ENCODE peak calls at places on chromosome 14, in five cellular contexts. H, C, G, Z and V are unnamed samples.

GRCh38 chr14:56119221-56119967 is 1.2 kb downstream of the PELI2 start:
- DNase-seq in Z (no peak), H (peak; percentile 15), C (no peak), G (no peak), V (no peak)

GRCh38 chr14:104091061-104091926 is 5.8 kb downstream of the ASPG start:
- DNase-seq in Z (no peak), C (no peak), G (no peak), H (no peak), V (no peak)

GRCh38 chr14:64704145-64704742 is at the start of gene PLEKHG3:
- DNase-seq in Z (no peak), H (no peak), G (no peak), C (peak; percentile 92), V (peak; percentile 43)

GRCh38 chr14:24051789-24052655 is at the start of gene CARMIL3:
- DNase-seq in G (no peak), Z (peak; percentile 14), C (peak; percentile 59), H (peak; percentile 75), V (peak; percentile 48)

GRCh38 chr14:92531151-92531873 is 17.7 kb downstream of the RIN3 start:
- DNase-seq in Z (no peak), C (no peak), G (no peak), H (no peak), V (no peak)

GRCh38 chr14:82230748-82231147 is 697.1 kb upstream of the SEL1L start:
- DNase-seq in C (no peak), G (no peak), Z (no peak), H (no peak), V (no peak)

GRCh38 chr14:61542848-61543790 is 152.2 kb upstream of the HIF1A start:
- DNase-seq in Z (no peak), C (no peak), H (no peak), G (no peak), V (no peak)

GRCh38 chr14:95318870-95319311 is 817 bp downstream of the CLMN start:
- DNase-seq in Z (no peak), G (no peak), C (no peak), H (no peak), V (no peak)

GRCh38 chr14:93332032-93332852 is 594 bp downstream of the BTBD7 start:
- DNase-seq in C (peak; percentile 63), Z (no peak), G (no peak), H (peak; percentile 69), V (peak; percentile 40)

GRCh38 chr14:75084513-75084912 is 15.1 kb downstream of the ZC2HC1C start:
- DNase-seq in H (no peak), Z (no peak), G (no peak), C (no peak), V (no peak)

GRCh38 chr14:100070310-100070709 is 5.1 kb downstream of the EVL start:
- DNase-seq in Z (peak; percentile 52), C (no peak), G (no peak), H (no peak), V (no peak)

GRCh38 chr14:30982583-30982982 is 42.9 kb upstream of the AP4S1 start:
- DNase-seq in H (peak; percentile 56), Z (no peak), C (no peak), G (no peak), V (no peak)

GRCh38 chr14:64720190-64720589 is 16.0 kb downstream of the PLEKHG3 start:
- DNase-seq in H (no peak), G (no peak), Z (no peak), C (no peak), V (no peak)

GRCh38 chr14:103194256-103195045 is 71.2 kb downstream of the TNFAIP2 start:
- DNase-seq in G (no peak), Z (no peak), C (no peak), H (no peak), V (no peak)

GRCh38 chr14:51157012-51157411 is 62.1 kb upstream of the TRIM9 start:
- DNase-seq in Z (no peak), H (peak; percentile 15), G (no peak), C (no peak), V (no peak)

GRCh38 chr14:27528328-27528727 is 930.5 kb upstream of the NOVA1 start:
- DNase-seq in C (no peak), Z (no peak), G (no peak), H (no peak), V (no peak)

GRCh38 chr14:24080888-24081738 is 9.8 kb downstream of the CPNE6 start:
- DNase-seq in C (peak; percentile 65), G (no peak), Z (peak; percentile 46), H (peak; percentile 87), V (peak; percentile 14)

GRCh38 chr14:76261371-76261811 is 109.7 kb downstream of the GPATCH2L start:
- DNase-seq in Z (no peak), H (no peak), G (no peak), C (no peak), V (no peak)

GRCh38 chr14:92935446-92935845 is 12.5 kb downstream of the CHGA start:
- DNase-seq in G (no peak), H (no peak), Z (no peak), C (no peak), V (no peak)

GRCh38 chr14:57498035-57498434 is 4.4 kb upstream of the CCDC198 start:
- DNase-seq in H (no peak), G (no peak), C (no peak), Z (no peak), V (no peak)

GRCh38 chr14:100022772-100023451 is 42.3 kb upstream of the EVL start:
- DNase-seq in Z (no peak), H (no peak), C (no peak), G (no peak), V (no peak)

GRCh38 chr14:80850197-80850814 is 91.2 kb downstream of the CEP128 start:
- DNase-seq in C (no peak), G (no peak), H (peak; percentile 41), Z (no peak), V (no peak)

GRCh38 chr14:105493921-105494605 is 3.0 kb downstream of the TEDC1 start:
- DNase-seq in G (no peak), Z (no peak), C (no peak), H (no peak), V (no peak)

GRCh38 chr14:71143391-71144290 is 236.4 kb downstream of the PCNX1 start:
- DNase-seq in H (no peak), C (peak; percentile 74), G (no peak), Z (peak; percentile 8), V (no peak)

GRCh38 chr14:59918824-59919581 is 941 bp upstream of the LRRC9 start:
- DNase-seq in C (peak; percentile 38), H (peak; percentile 10), G (no peak), Z (no peak), V (no peak)

GRCh38 chr14:33509927-33510535 is 440.8 kb downstream of the EGLN3 start:
- DNase-seq in H (no peak), G (no peak), C (no peak), Z (no peak), V (no peak)

GRCh38 chr14:94773017-94773681 is 3.2 kb upstream of the GSC start:
- DNase-seq in H (no peak), G (no peak), Z (no peak), C (no peak), V (no peak)

GRCh38 chr14:100211893-100212292 is 27.1 kb upstream of the YY1 start:
- DNase-seq in H (no peak), Z (no peak), G (no peak), C (no peak), V (no peak)

GRCh38 chr14:68789002-68789797 is 3.7 kb downstream of the ZFP36L1 start:
- DNase-seq in H (peak; percentile 89), C (no peak), Z (peak; percentile 73), G (peak; percentile 96), V (peak; percentile 68)

GRCh38 chr14:93936245-93936644 is 9.1 kb downstream of the FAM181A start:
- DNase-seq in G (no peak), C (no peak), H (peak; percentile 59), Z (no peak), V (no peak)

GRCh38 chr14:102759416-102759815 is 17.8 kb upstream of the TRAF3 start:
- DNase-seq in C (no peak), H (no peak), G (no peak), Z (no peak), V (peak; percentile 14)

GRCh38 chr14:71397371-71397770 is 490.1 kb downstream of the PCNX1 start:
- DNase-seq in C (no peak), Z (no peak), G (no peak), H (no peak), V (no peak)

GRCh38 chr14:50961606-50962259 is 17.4 kb upstream of the PYGL start:
- DNase-seq in Z (no peak), H (no peak), G (no peak), C (no peak), V (no peak)

GRCh38 chr14:95006479-95006878 is 150.8 kb downstream of the DICER1 start:
- DNase-seq in Z (no peak), G (peak; percentile 91), H (no peak), C (no peak), V (no peak)

GRCh38 chr14:68684466-68685418 is 108.1 kb downstream of the ZFP36L1 start:
- DNase-seq in Z (no peak), C (no peak), G (no peak), H (no peak), V (no peak)

GRCh38 chr14:100857923-100858837 is 32.3 kb downstream of the MEG3 start:
- DNase-seq in H (no peak), Z (no peak), G (no peak), C (no peak), V (no peak)

GRCh38 chr14:34501997-34502396 is 37.5 kb downstream of the EAPP start:
- DNase-seq in H (no peak), Z (no peak), G (no peak), C (no peak), V (no peak)